ENCODE peak calls at places on chromosomes 5 and 9, in four cellular contexts. S is body of pancreas, L is spleen, W is A549. A is an unnamed sample. For H3K4me1, the result is how much of the 10 kb centered on the place peaks cover.

GRCh38 chr5:145938699-145939531 is 2.5 kb downstream of the SH3RF2 start:
- DNase-seq in S (no peak), W (no peak), L (no peak), A (no peak)

GRCh38 chr9:105832311-105832710 is 138.0 kb downstream of the TMEM38B start:
- DNase-seq in S (no peak), L (no peak), W (no peak), A (no peak)

GRCh38 chr5:43110606-43111170 is 10.0 kb upstream of the ZNF131 start:
- DNase-seq in S (no peak), W (peak), L (no peak), A (no peak)

GRCh38 chr5:71969464-71969863 is 137.8 kb upstream of the MAP1B start:
- DNase-seq in L (no peak), W (no peak), S (no peak), A (no peak)

GRCh38 chr5:145752947-145753346 is 82.2 kb downstream of the PRELID2 start:
- DNase-seq in W (no peak), S (no peak), L (no peak), A (no peak)

GRCh38 chr5:39998518-39998917 is 573.7 kb upstream of the DAB2 start:
- DNase-seq in W (no peak), L (no peak), S (no peak), A (no peak)

GRCh38 chr9:88936668-88937067 is 54.6 kb upstream of the S1PR3 start:
- DNase-seq in S (no peak), L (no peak), W (no peak), A (no peak)

GRCh38 chr5:74212336-74212735 is 428.2 kb downstream of the ENC1 start:
- DNase-seq in S (peak), L (no peak), W (no peak), A (no peak)

GRCh38 chr5:134224905-134225779 is 731 bp downstream of the PPP2CA start:
- DNase-seq in S (peak), L (peak), W (peak), A (peak)

GRCh38 chr9:105144841-105145240 is 99.6 kb upstream of the SLC44A1 start:
- DNase-seq in L (no peak), S (no peak), W (no peak), A (no peak)

GRCh38 chr5:1009359-1010180 is 968 bp downstream of the NKD2 start:
- DNase-seq in W (no peak), L (peak), S (peak), A (no peak)

GRCh38 chr5:8660133-8660893 is 791.4 kb downstream of the MTRR start:
- DNase-seq in S (no peak), L (no peak), W (no peak), A (no peak)

GRCh38 chr9:113632776-113633590 is 169.5 kb downstream of the RGS3 start:
- DNase-seq in L (peak), W (no peak), S (peak), A (no peak)

GRCh38 chr5:149687789-149688188 is 42.3 kb upstream of the PPARGC1B start:
- DNase-seq in L (no peak), S (no peak), W (no peak), A (no peak)

GRCh38 chr5:18067615-18068014 is 433.4 kb downstream of the TAF11L14 start:
- DNase-seq in W (no peak), S (no peak), L (no peak), A (no peak)

GRCh38 chr5:155728146-155728856 is 598.7 kb upstream of the SGCD start:
- DNase-seq in W (peak), L (peak), S (peak), A (peak)

GRCh38 chr5:79831910-79832309 is 142.3 kb downstream of the CMYA5 start:
- DNase-seq in W (no peak), S (peak), L (no peak), A (no peak)

GRCh38 chr5:10441992-10442435 is 335 bp downstream of the ROPN1L start:
- DNase-seq in W (peak), L (no peak), S (no peak), A (no peak)

GRCh38 chr5:153630546-153630945 is 140.1 kb downstream of the GRIA1 start:
- DNase-seq in W (no peak), L (no peak), S (no peak), A (no peak)

GRCh38 chr9:86034863-86035734 is 64.3 kb downstream of the GOLM1 start:
- DNase-seq in W (peak), S (peak), L (no peak), A (no peak)

GRCh38 chr5:128470663-128471062 is 67.4 kb downstream of the FBN2 start:
- DNase-seq in S (no peak), W (no peak), L (no peak), A (no peak)

GRCh38 chr9:98611986-98612505 is 96.7 kb downstream of the GABBR2 start:
- DNase-seq in S (no peak), W (no peak), L (peak), A (no peak)

GRCh38 chr9:24502548-24502947 is 43.1 kb downstream of the IZUMO3 start:
- DNase-seq in L (no peak), W (no peak), S (no peak), A (no peak)

GRCh38 chr9:136808075-136808780 is 480 bp downstream of the RABL6 start:
- DNase-seq in S (peak), W (no peak), L (peak), A (peak)

GRCh38 chr9:21871256-21871975 is 69.0 kb downstream of the MTAP start:
- DNase-seq in S (no peak), W (no peak), L (no peak), A (no peak)

GRCh38 chr5:96288845-96289185 is 144.2 kb downstream of the PCSK1 start:
- DNase-seq in L (no peak), W (no peak), S (no peak), A (no peak)

GRCh38 chr5:40834391-40834848 is 602 bp downstream of the RPL37 start:
- DNase-seq in W (no peak), L (peak), S (peak), A (no peak)

GRCh38 chr5:5318426-5319205 is 103.9 kb upstream of the ICE1 start:
- DNase-seq in W (no peak), S (no peak), L (no peak), A (no peak)

GRCh38 chr9:10697044-10697443 is 84.2 kb upstream of the PTPRD start:
- DNase-seq in L (no peak), W (no peak), S (no peak), A (no peak)

GRCh38 chr5:54944364-54944763 is 41.0 kb downstream of the ESM1 start:
- DNase-seq in S (peak), L (no peak), W (peak), A (no peak)

GRCh38 chr9:124776952-124777645 is at the start of gene OLFML2A:
- DNase-seq in L (peak), S (peak), W (peak), A (no peak)

GRCh38 chr5:115559524-115559923 is 14.9 kb upstream of the FEM1C start:
- DNase-seq in L (no peak), S (no peak), W (no peak), A (no peak)

GRCh38 chr5:178296066-178296465 is 63.5 kb upstream of the PHYKPL start:
- DNase-seq in S (no peak), L (peak), W (no peak), A (peak)

GRCh38 chr9:15498246-15499018 is 12.3 kb downstream of the PSIP1 start:
- DNase-seq in W (no peak), S (no peak), L (no peak), A (no peak)
- TF ChIP-seq CTCF in W (no peak), S (no peak), L (no peak), A (no peak)

DNA sequence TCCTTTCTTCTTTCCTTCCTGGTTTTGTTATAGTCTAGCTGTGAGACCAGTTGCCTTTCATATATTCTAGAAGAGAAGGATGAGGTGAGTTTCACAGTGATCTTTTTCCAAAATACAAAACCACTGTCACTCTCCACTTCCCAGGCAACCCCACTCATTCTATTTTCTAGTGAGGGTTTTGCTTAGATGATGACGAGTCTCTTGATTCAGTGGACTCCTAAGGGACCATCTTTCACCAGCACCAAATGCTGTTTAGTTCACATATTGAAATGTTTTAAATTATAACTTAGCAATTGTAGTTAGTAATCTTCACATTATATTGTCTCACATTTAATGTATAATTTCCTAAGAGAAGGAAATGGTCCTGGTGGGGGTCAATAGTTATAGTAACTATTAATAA is 25.2 kb downstream of the PIK3R1 start:
- DNase-seq in W (no peak), S (no peak), L (no peak), A (no peak)
- H3K4me1 ChIP-seq in W (under half), S (under half), L (half or more), A (under half)

DNA sequence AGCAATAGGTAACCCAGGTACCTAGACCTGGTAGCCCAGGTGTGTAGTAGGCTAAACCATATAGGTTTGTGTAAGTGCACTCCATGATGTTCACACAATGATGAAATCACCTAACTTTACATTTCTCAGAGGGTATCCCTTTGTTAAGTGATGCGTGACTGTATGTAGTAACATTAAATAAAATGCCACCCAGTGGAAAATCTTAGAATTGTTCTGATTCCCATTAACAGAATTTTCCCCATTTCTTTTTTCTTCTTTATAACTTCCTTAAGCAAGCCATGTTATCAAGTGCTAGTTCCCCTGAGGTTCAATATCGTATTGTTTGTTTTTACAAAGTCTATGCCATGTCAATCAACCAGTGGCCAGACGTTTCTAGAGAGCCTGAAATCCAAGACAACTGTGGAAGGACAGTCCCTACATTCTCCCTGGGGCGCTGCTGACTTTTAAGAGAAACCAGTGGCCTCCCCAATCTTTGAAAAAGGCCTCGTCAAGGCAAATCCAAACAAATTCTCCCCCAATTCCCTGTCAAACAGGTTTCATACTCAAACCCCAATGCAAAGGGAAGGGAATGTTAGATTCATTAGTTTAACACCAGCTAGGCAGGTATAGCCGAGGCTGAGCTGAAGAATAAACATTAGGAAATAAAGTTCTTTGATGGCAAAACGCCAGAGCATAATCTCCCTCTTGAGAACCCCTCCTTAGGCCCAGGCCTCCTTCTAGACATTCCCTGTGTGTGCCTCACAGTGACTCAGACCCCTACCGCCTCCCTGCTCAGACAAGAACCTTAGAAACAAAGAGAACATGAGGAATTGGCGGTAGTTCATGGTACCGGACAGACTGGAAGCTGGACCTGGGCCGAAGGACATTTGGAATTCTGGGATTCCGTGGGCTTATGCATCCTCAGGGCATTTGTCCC is 198.7 kb downstream of the GNA14 start:
- DNase-seq in W (no peak), S (no peak), L (no peak), A (peak)
- TF ChIP-seq CTCF in W (peak), S (peak), L (no peak), A (peak)

GRCh38 chr5:113271753-113272454 is 162.9 kb downstream of the TSSK1B start:
- DNase-seq in L (no peak), W (no peak), S (no peak), A (no peak)
- H3K4me1 ChIP-seq in L (under half), W (under half), S (under half), A (half or more)

GRCh38 chr5:83608122-83608521 is 112.5 kb downstream of the HAPLN1 start:
- DNase-seq in S (peak), W (peak), L (no peak), A (no peak)
- TF ChIP-seq CTCF in S (peak), W (peak), L (no peak), A (peak)

GRCh38 chr9:36154213-36154952 is 14.8 kb upstream of the CCIN start:
- DNase-seq in L (no peak), W (no peak), S (peak), A (no peak)

GRCh38 chr9:36150529-36151305 is 14.2 kb downstream of the GLIPR2 start:
- DNase-seq in S (no peak), L (no peak), W (no peak), A (no peak)

GRCh38 chr9:36152741-36153438 is 16.3 kb upstream of the CCIN start:
- DNase-seq in L (peak), S (no peak), W (no peak), A (no peak)

GRCh38 chr9:36149197-36149596 is 12.7 kb downstream of the GLIPR2 start:
- DNase-seq in S (no peak), L (no peak), W (no peak), A (no peak)

DNA sequence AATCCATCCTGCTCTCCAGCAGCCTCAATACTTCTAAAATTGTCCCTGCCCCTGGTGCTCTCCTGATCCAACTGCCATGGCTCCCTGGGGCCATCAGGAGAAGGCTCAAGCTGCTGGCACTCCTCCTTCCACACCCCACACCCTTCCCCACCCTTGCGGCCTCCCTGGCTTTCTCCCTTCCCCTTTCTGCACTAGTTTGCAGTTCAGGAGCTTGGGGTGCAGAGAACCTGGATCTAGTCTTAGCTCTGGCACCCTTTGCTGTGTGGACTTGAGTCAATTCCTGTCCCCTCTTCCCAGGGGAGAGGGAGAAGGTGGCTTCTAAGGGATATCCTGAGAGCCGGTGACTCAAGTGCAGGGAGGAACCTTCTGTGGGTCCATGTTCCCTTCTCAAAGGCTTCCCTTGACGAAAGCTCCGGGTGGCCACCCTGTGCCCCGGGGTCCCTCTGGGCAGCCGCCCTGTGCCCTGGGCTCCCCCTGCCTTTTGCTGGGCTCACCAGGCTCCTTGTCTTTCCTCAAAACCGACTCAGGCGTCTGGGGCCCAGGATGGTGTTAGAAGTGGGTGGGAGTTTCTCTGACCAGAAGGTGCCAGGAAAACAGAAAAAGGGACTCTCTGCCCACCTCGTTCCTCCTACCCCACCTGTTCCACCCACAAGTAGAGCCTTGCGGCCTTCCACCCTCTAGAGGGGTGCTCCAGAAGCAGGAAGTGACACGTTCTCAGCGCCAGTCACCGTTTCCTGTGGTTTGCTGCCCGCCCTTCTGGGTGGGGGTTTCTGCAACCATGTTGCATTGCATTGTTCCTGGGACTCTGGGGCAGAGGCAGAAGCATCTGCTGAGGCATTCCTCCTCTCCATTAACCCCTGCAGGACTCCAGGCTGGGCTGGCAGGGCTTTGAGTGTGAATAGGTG is 15.0 kb downstream of the GLIPR2 start:
- DNase-seq in S (peak), W (no peak), L (peak), A (no peak)
- H3K4me1 ChIP-seq in S (under half), W (under half), L (half or more), A (under half)

GRCh38 chr9:69303331-69303730 is 21.7 kb upstream of the ENTREP1 start:
- DNase-seq in S (no peak), W (no peak), L (no peak), A (no peak)

GRCh38 chr9:69313175-69313574 is 11.8 kb upstream of the ENTREP1 start:
- DNase-seq in W (no peak), S (no peak), L (no peak), A (no peak)

GRCh38 chr9:69308217-69308931 is 16.6 kb upstream of the ENTREP1 start:
- DNase-seq in W (no peak), S (no peak), L (no peak), A (no peak)

GRCh38 chr9:69307446-69308216 is 17.4 kb upstream of the ENTREP1 start:
- DNase-seq in L (no peak), S (no peak), W (no peak), A (no peak)
- TF ChIP-seq CTCF in L (no peak), S (no peak), W (no peak), A (no peak)

GRCh38 chr5:142441638-142442037 is 116.8 kb upstream of the SPRY4 start:
- DNase-seq in S (no peak), W (no peak), L (no peak), A (no peak)

GRCh38 chr5:142439208-142439607 is 114.4 kb upstream of the SPRY4 start:
- DNase-seq in W (no peak), S (no peak), L (no peak), A (no peak)

GRCh38 chr5:142437563-142437962 is 112.7 kb upstream of the SPRY4 start:
- DNase-seq in L (no peak), S (no peak), W (no peak), A (no peak)

GRCh38 chr5:142435410-142436115 is 110.7 kb upstream of the SPRY4 start:
- DNase-seq in S (no peak), W (no peak), L (no peak), A (no peak)

GRCh38 chr5:142438573-142438972 is 113.8 kb upstream of the SPRY4 start:
- DNase-seq in L (no peak), S (no peak), W (no peak), A (no peak)
- H3K4me1 ChIP-seq in L (under half), S (under half), W (under half), A (under half)

GRCh38 chr9:131872702-131873101 is 132.8 kb upstream of the RAPGEF1 start:
- DNase-seq in W (no peak), L (peak), S (no peak), A (no peak)

GRCh38 chr9:131870156-131870555 is 130.3 kb upstream of the RAPGEF1 start:
- DNase-seq in L (peak), W (no peak), S (no peak), A (no peak)

GRCh38 chr9:131873361-131873760 is 133.5 kb upstream of the RAPGEF1 start:
- DNase-seq in W (no peak), L (peak), S (no peak), A (no peak)

GRCh38 chr9:131873891-131874440 is 134.1 kb upstream of the RAPGEF1 start:
- DNase-seq in L (peak), S (no peak), W (no peak), A (no peak)

GRCh38 chr9:131872006-131872405 is 132.1 kb upstream of the RAPGEF1 start:
- DNase-seq in L (peak), W (no peak), S (no peak), A (no peak)
- TF ChIP-seq CTCF in L (no peak), W (no peak), S (no peak), A (no peak)